ENCODE peak calls at places on chromosomes 4 and X, in eight cellular contexts. Y, Q, M, W, V, H, N and J are unnamed samples.

GRCh38 chr4:88360256-88360655 is 18.4 kb upstream of the HERC6 start:
- DNase-seq in Y (no peak), Q (no peak), M (no peak), W (no peak), V (no peak), H (no peak), N (no peak), J (no peak)

GRCh38 chrX:1164322-1165288 is 47.8 kb downstream of the CRLF2 start:
- DNase-seq in Y (no peak), Q (no peak), M (peak; percentile 70), W (no peak), V (no peak), H (no peak), N (peak; percentile 36), J (no peak)

GRCh38 chr4:119026662-119027444 is 108.8 kb upstream of the MYOZ2 start:
- DNase-seq in Y (no peak), Q (no peak), M (peak; percentile 90), W (peak; percentile 95), V (no peak), H (no peak), N (no peak), J (no peak)

GRCh38 chr4:99803702-99804101 is 12.9 kb upstream of the DAPP1 start:
- DNase-seq in Y (no peak), Q (no peak), M (no peak), W (no peak), V (no peak), H (no peak), N (no peak), J (no peak)

GRCh38 chrX:110003167-110004156 is 548 bp downstream of the TMEM164 start:
- DNase-seq in Y (no peak), Q (no peak), M (peak; percentile 65), W (peak; percentile 33), V (no peak), H (no peak), N (peak; percentile 3), J (no peak)

GRCh38 chr4:70772929-70773555 is 51.3 kb downstream of the RUFY3 start:
- DNase-seq in Y (no peak), Q (no peak), M (no peak), W (no peak), V (no peak), H (no peak), N (no peak), J (no peak)

GRCh38 chr4:153649572-153649991 is 34.5 kb upstream of the TLR2 start:
- DNase-seq in Y (no peak), Q (no peak), M (no peak), W (no peak), V (no peak), H (peak; percentile 10), N (peak; percentile 8), J (no peak)

GRCh38 chr4:15149842-15150592 is 147.7 kb downstream of the CPEB2 start:
- DNase-seq in Y (no peak), Q (no peak), M (peak; percentile 90), W (peak; percentile 91), V (no peak), H (peak; percentile 72), N (peak; percentile 7), J (no peak)

GRCh38 chr4:10072420-10073017 is 44.1 kb downstream of the WDR1 start:
- DNase-seq in Y (no peak), Q (no peak), M (peak; percentile 66), W (no peak), V (no peak), H (no peak), N (no peak), J (peak; percentile 60)

GRCh38 chr4:658681-659667 is 15.1 kb downstream of the ATP5ME start:
- DNase-seq in Y (no peak), Q (no peak), M (peak; percentile 47), W (no peak), V (no peak), H (no peak), N (no peak), J (no peak)

GRCh38 chrX:22053486-22053885 is 21.4 kb downstream of the PHEX start:
- DNase-seq in Y (no peak), Q (no peak), M (no peak), W (no peak), V (no peak), H (no peak), N (no peak), J (no peak)

GRCh38 chr4:141575884-141576283 is 60.5 kb upstream of the IL15 start:
- DNase-seq in Y (no peak), Q (no peak), M (no peak), W (no peak), V (no peak), H (no peak), N (no peak), J (no peak)

GRCh38 chrX:1450381-1451161 is 2.1 kb downstream of the ASMTL start:
- DNase-seq in Y (no peak), Q (no peak), M (peak; percentile 54), W (no peak), V (no peak), H (no peak), N (no peak), J (peak; percentile 41)

GRCh38 chr4:56077676-56078075 is 128.9 kb downstream of the CEP135 start:
- DNase-seq in Y (no peak), Q (no peak), M (no peak), W (no peak), V (no peak), H (no peak), N (no peak), J (no peak)

GRCh38 chr4:136329042-136329662 is 1203.1 kb downstream of the PCDH18 start:
- DNase-seq in Y (no peak), Q (no peak), M (no peak), W (no peak), V (no peak), H (no peak), N (no peak), J (no peak)